ENCODE peak calls at places on chromosome 18, in four cellular contexts. M is heart left ventricle, Q is lower lobe of right lung, Z is thoracic aorta. W is an unnamed sample.

GRCh38 chr18:79870369-79871025 is 72.8 kb downstream of the KCNG2 start:
- DNase-seq in M (no peak), Q (no peak), Z (no peak), W (no peak)

GRCh38 chr18:24878289-24878688 is 417.9 kb downstream of the HRH4 start:
- DNase-seq in M (peak), Q (no peak), Z (no peak), W (no peak)

GRCh38 chr18:29191263-29191662 is 1014.3 kb upstream of the CDH2 start:
- DNase-seq in M (no peak), Q (no peak), Z (no peak), W (no peak)

GRCh38 chr18:58195278-58195721 is 151.3 kb downstream of the NEDD4L start:
- DNase-seq in M (no peak), Q (peak), Z (no peak), W (no peak)

GRCh38 chr18:58355243-58355642 is 273.6 kb downstream of the ALPK2 start:
- DNase-seq in M (no peak), Q (no peak), Z (no peak), W (no peak)

GRCh38 chr18:31102020-31102684 is at the start of gene DSC2:
- DNase-seq in M (peak), Q (peak), Z (no peak), W (no peak)

GRCh38 chr18:77013777-77014525 is 118.6 kb downstream of the MBP start:
- DNase-seq in M (peak), Q (peak), Z (no peak), W (no peak)

GRCh38 chr18:21306368-21306767 is 64.3 kb downstream of the GREB1L start:
- DNase-seq in M (no peak), Q (no peak), Z (no peak), W (no peak)

GRCh38 chr18:32469691-32470131 is 971 bp downstream of the GAREM1 start:
- DNase-seq in M (no peak), Q (no peak), Z (no peak), W (no peak)

GRCh38 chr18:51164327-51165290 is 32.9 kb downstream of the MEX3C start:
- DNase-seq in M (no peak), Q (no peak), Z (no peak), W (no peak)

GRCh38 chr18:26091047-26091630 is 726 bp upstream of the SS18 start:
- DNase-seq in M (no peak), Q (no peak), Z (peak), W (peak)

GRCh38 chr18:61575419-61575818 is 242.2 kb downstream of the CDH20 start:
- DNase-seq in M (no peak), Q (no peak), Z (no peak), W (no peak)

GRCh38 chr18:75068682-75069435 is 140.1 kb downstream of the PTGR3 start:
- DNase-seq in M (no peak), Q (no peak), Z (no peak), W (no peak)

DNA sequence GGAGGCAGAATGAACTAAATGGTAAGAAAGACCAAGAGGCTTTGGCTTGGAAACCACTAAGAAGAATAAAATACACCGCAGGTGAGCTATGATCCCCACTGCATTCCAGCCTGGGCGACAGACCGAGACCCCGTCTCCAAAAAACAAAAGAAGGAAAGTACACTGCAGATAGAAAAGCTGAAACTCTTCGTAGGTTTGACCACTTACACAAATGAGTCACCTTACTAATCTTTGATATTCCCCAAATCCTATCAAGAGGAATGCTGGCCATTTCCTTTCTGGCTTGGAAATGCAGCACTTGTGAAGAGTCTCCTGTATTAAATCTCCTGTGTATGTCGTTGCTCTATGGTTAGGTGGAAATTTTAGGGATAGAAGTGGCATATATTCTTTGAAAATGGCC is 108.8 kb downstream of the MTCL1 start:
- DNase-seq in M (no peak), Q (no peak), Z (no peak), W (no peak)
- H3K27ac ChIP-seq in M (no peak), Q (no peak), Z (no peak), W (no peak)

DNA sequence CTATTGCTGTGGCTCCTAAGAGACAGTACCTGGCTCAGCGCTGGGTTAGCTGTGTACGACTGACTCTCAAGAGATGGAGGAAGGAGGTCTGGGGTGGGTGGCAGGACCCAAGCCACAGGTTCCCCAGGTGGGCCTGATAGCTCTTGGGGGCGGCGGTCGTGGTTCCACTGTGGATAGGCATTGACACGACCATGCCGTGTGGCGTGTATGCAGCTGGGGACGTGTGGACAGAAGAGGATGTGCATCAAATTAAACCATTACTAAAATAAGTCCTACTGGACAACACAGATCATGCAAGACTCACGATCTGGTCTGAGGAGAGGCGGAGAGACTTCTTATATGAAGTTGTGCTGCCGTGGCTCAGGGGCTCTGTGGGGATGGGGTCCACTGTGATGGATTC is 78.1 kb downstream of the EMILIN2 start:
- DNase-seq in M (no peak), Q (no peak), Z (no peak), W (no peak)
- H3K27ac ChIP-seq in M (no peak), Q (no peak), Z (no peak), W (no peak)

GRCh38 chr18:35732134-35732533 is 150.6 kb downstream of the GALNT1 start:
- DNase-seq in M (no peak), Q (no peak), Z (no peak), W (no peak)
- H3K27ac ChIP-seq in M (peak), Q (peak), Z (no peak), W (no peak)

GRCh38 chr18:68723539-68723938 is 8.6 kb upstream of the TMX3 start:
- DNase-seq in M (no peak), Q (no peak), Z (no peak), W (no peak)
- H3K27ac ChIP-seq in M (no peak), Q (no peak), Z (no peak), W (no peak)

GRCh38 chr18:23141022-23141999 is 6.0 kb downstream of the CABLES1 start:
- DNase-seq in M (no peak), Q (no peak), Z (no peak), W (no peak)
- H3K27ac ChIP-seq in M (no peak), Q (peak), Z (peak), W (peak)

W was measured in Panc1.